ENCODE peak calls at places on chromosomes 13 and 19, in six cellular contexts. F is GM23248, B is astrocyte, C is stomach, A is small intestine, L is cardiac muscle cell. T is an unnamed sample.

GRCh38 chr13:98033277-98034247 is 80.1 kb downstream of the IPO5 start:
- DNase-seq in F (peak), B (peak), C (no peak), A (peak), L (peak), T (no peak)

GRCh38 chr13:101514695-101515275 is 62.3 kb downstream of the ITGBL1 start:
- DNase-seq in F (peak), B (peak), C (no peak), A (peak), L (peak), T (no peak)

GRCh38 chr13:26929971-26930730 is 169.6 kb upstream of the GPR12 start:
- DNase-seq in F (peak), B (peak), C (peak), A (peak), L (peak), T (no peak)

GRCh38 chr13:43804461-43805070 is 17.8 kb upstream of the ENOX1 start:
- DNase-seq in F (peak), B (peak), C (no peak), A (peak), L (peak), T (no peak)

GRCh38 chr19:48754950-48755645 is at the start of gene FGF21:
- DNase-seq in F (no peak), B (no peak), C (no peak), A (no peak), L (no peak), T (no peak)

GRCh38 chr13:23588576-23589141 is 18.4 kb downstream of the TNFRSF19 start:
- DNase-seq in F (no peak), B (no peak), C (no peak), A (no peak), L (no peak), T (no peak)

GRCh38 chr19:58439576-58440554 is at the start of gene ZNF132:
- DNase-seq in F (peak), B (peak), C (peak), A (peak), L (no peak), T (peak)

GRCh38 chr13:39596176-39596575 is 6.8 kb downstream of the LHFPL6 start:
- DNase-seq in F (no peak), B (no peak), C (no peak), A (no peak), L (no peak), T (no peak)

GRCh38 chr13:49806126-49806536 is 13.6 kb upstream of the KPNA3 start:
- DNase-seq in F (peak), B (no peak), C (no peak), A (no peak), L (no peak), T (no peak)

GRCh38 chr19:15320118-15320517 is 12.2 kb downstream of the BRD4 start:
- DNase-seq in F (peak), B (peak), C (no peak), A (no peak), L (no peak), T (no peak)

GRCh38 chr13:76043882-76044281 is 407.8 kb downstream of the LMO7 start:
- DNase-seq in F (no peak), B (no peak), C (no peak), A (no peak), L (no peak), T (no peak)

GRCh38 chr19:37243206-37243632 is 25.2 kb downstream of the ZNF383 start:
- DNase-seq in F (no peak), B (no peak), C (no peak), A (no peak), L (no peak), T (no peak)

GRCh38 chr19:36225219-36225892 is 10.4 kb downstream of the ZNF146 start:
- DNase-seq in F (peak), B (peak), C (no peak), A (no peak), L (no peak), T (no peak)

GRCh38 chr19:36221474-36221873 is 6.6 kb downstream of the ZNF146 start:
- DNase-seq in F (no peak), B (no peak), C (no peak), A (no peak), L (no peak), T (no peak)

DNA sequence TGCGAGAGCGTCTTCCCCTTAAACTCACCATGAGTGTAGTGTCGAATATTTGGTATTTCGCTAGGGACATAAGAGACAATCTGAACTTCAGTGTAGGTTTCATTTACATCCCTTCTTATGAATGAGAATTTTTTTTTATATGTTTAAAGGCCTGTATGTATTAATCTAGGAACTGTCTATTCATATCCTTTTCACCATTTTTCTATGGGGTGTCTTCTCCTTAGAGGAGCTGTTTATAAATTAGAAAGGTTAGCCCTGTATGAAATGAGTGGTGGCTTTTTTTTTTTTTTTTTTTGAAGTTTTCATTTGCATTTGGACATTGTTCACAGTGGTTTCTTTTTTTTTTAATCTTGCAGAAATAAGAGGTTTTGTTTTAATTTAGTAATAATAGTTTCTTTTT is 7.6 kb downstream of the ZNF146 start:
- DNase-seq in F (no peak), B (no peak), C (no peak), A (no peak), L (no peak), T (no peak)
- H3K4me3 ChIP-seq in F (no peak), B (no peak), C (no peak), A (no peak), L (no peak), T (no peak)

DNA sequence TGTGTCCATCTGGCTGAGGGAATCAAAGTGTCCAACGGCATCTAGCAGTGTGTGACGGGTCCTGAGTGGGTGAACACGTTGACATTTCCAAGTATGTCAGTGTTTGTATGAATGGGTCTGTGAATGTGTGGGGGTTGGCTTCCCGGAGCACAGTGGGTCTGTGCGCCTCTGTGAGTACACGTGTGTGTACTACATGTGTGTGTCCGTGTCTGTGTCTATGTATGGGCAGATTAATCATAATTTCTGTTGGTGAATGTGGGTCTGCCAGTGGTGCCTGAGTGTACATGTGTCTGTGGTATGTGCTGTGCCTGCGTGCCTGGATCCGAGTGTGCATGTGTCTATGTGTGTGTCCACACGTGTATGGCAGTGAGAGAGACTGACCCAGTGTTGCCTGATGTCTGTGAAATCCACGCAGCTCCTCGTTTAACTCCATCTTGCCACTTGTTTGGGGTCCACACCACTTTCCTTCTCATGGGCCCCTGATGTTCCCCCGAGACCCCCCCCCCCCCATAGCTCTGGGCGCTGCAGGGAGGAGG is 5.4 kb downstream of the CCDC8 start:
- DNase-seq in F (no peak), B (no peak), C (no peak), A (no peak), L (no peak), T (no peak)
- H3K4me3 ChIP-seq in F (no peak), B (no peak), C (no peak), A (no peak), L (no peak), T (no peak)

GRCh38 chr19:4061683-4062575 is 4.8 kb downstream of the ZBTB7A start:
- DNase-seq in F (peak), B (no peak), C (peak), A (peak), L (no peak), T (no peak)
- H3K4me3 ChIP-seq in F (peak), B (no peak), C (peak), A (no peak), L (no peak), T (peak)

GRCh38 chr19:10086904-10087256 is 763 bp downstream of the SHFL start:
- DNase-seq in F (peak), B (no peak), C (no peak), A (no peak), L (no peak), T (no peak)

GRCh38 chr19:10085641-10086031 is 481 bp upstream of the SHFL start:
- DNase-seq in F (no peak), B (no peak), C (no peak), A (no peak), L (no peak), T (no peak)

GRCh38 chr19:10086032-10086903 is at the start of gene SHFL:
- DNase-seq in F (peak), B (peak), C (peak), A (peak), L (peak), T (no peak)

GRCh38 chr19:10088949-10089554 is 2.9 kb downstream of the SHFL start:
- DNase-seq in F (no peak), B (no peak), C (no peak), A (no peak), L (no peak), T (no peak)

GRCh38 chr19:10087296-10088061 is 1.4 kb downstream of the SHFL start:
- DNase-seq in F (no peak), B (no peak), C (no peak), A (no peak), L (no peak), T (no peak)
- H3K4me3 ChIP-seq in F (peak), B (no peak), C (peak), A (peak), L (no peak), T (peak)

DNA sequence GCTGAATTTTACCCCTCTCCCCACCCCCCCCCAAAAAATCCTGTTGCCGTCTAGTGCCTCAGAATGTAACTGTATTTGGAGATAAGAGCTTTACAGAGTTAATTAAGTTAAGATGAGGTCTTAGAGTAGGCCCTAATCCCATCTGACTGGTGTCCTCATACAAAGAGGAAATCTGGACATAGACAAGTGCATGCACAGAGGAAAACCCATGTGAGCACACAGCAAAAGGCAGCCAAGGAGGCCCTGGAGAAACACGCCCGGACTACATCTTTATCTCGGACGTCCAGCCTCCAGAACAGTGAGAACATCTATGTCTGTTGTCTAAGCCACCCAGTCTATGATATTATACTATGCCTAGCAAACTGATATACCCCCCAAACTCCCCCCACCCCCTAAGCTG is 193.8 kb downstream of the KATNAL1 start:
- DNase-seq in F (peak), B (no peak), C (no peak), A (no peak), L (no peak), T (no peak)
- H3K4me3 ChIP-seq in F (peak), B (no peak), C (no peak), A (no peak), L (no peak), T (no peak)

GRCh38 chr13:51628059-51628852 is 44.0 kb downstream of the WDFY2 start:
- DNase-seq in F (no peak), B (no peak), C (no peak), A (no peak), L (no peak), T (no peak)

GRCh38 chr13:51635137-51635878 is 51.0 kb downstream of the WDFY2 start:
- DNase-seq in F (no peak), B (no peak), C (no peak), A (no peak), L (no peak), T (no peak)

GRCh38 chr13:51629711-51630575 is 45.7 kb downstream of the WDFY2 start:
- DNase-seq in F (peak), B (no peak), C (no peak), A (no peak), L (no peak), T (no peak)

GRCh38 chr13:51636349-51636890 is 52.2 kb downstream of the WDFY2 start:
- DNase-seq in F (no peak), B (no peak), C (peak), A (peak), L (no peak), T (no peak)

GRCh38 chr13:51632643-51633357 is 48.5 kb downstream of the WDFY2 start:
- DNase-seq in F (peak), B (no peak), C (no peak), A (no peak), L (no peak), T (no peak)
- H3K4me3 ChIP-seq in F (peak), B (no peak), C (no peak), A (no peak), L (no peak), T (no peak)

DNA sequence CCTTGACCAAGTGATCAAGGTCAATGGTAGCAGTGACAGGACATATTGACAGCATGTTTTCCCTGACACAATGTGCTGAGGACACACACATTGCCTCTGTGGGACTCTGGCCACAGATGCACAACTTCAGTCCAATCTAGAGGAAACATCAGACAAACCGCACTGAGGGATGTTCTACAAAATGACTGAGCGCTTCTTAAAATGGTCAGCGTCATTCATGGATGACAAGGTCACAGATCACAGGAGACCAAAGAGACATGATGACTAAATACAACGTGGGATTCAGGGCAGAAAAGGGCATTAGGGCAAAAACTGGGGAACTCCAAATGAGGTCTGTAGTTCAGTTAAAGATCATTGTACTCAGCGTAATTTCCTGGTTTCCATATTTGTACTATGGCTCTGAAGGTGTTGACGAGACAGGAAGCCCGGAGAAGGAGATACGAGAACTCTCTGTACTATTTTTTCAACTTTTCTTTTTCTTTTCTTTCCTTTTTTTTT is 20.6 kb downstream of the PBX4 start:
- DNase-seq in F (no peak), B (no peak), C (no peak), A (peak), L (no peak), T (no peak)
- H3K4me3 ChIP-seq in F (no peak), B (no peak), C (no peak), A (no peak), L (no peak), T (no peak)

DNA sequence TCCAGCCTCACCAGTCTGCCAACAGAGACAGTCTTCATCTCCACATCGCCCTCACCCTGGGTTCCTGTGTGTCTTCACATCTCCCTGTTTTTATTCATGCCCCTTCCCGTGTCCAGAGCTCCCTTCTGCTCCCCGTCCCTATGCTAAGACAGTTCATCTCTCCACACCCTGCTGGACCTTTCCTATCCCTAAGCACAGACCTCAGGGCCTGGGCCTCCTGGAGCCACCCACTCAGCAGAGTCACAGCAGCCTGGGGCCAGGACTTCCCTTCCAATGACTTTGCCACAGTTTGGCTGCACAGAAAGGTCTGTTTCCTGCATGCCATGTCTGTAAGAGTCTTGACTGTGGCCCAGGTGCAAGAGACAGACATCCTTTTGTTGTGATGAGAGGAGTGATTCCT is 470.8 kb downstream of the TSHZ3 start:
- DNase-seq in F (no peak), B (no peak), C (no peak), A (no peak), L (no peak), T (no peak)
- H3K4me3 ChIP-seq in F (no peak), B (no peak), C (no peak), A (no peak), L (no peak), T (no peak)

DNA sequence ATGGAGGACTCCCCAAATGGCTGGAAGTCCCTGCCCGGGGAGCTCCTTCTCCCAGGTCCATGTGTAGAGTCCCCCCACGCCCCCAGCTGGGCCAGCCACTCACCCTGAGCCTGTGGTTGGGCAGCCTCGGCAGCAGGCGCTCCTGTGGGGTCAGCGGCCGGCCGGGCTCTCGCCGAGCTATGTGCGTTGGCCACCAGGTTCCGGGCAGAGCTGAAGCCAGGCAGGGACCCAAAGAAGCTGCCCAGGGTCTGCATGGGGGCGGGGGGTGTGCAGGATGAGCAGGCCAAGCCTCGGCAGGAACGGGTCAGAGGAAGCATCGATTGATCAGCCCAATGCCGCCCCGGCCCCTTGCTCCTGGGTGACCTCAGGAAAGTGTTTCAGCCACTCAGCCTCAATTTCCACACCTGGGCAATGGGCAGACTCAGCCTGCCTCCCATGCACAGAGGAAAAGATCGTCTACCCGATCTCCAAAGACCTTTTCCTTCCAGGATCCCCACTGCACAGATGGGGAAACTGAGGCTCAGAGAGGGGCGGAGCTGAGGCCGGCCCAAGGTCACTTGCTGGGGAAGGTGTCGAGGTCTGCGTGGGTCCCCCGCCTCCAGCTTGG is 732 bp downstream of the PLIN4 start:
- DNase-seq in F (no peak), B (no peak), C (no peak), A (no peak), L (no peak), T (no peak)
- H3K4me3 ChIP-seq in F (no peak), B (no peak), C (peak), A (no peak), L (no peak), T (no peak)

T was measured in skeletal muscle cell.